ENCODE peak calls at places on chromosomes 7 and 10, in nine cellular contexts. N, U, I, C, R, W, L, O and T are unnamed samples.

GRCh38 chr7:95501261-95501816 is 15.6 kb downstream of the ASB4 start:
- DNase-seq in I (no peak), U (no peak), W (no peak), C (no peak), N (peak), L (no peak), R (peak), O (no peak), T (no peak)

GRCh38 chr10:89373916-89374711 is 3.7 kb upstream of the IFIT1B start:
- DNase-seq in O (peak), N (peak), W (no peak), C (peak), R (peak), U (no peak), I (no peak), L (peak), T (peak)

GRCh38 chr10:80410578-80411145 is 2.3 kb downstream of the PRXL2A start:
- DNase-seq in R (no peak), I (no peak), W (no peak), L (peak), O (no peak), N (no peak), C (no peak), U (no peak), T (no peak)

GRCh38 chr10:9877978-9878377 is 1139.7 kb upstream of the CELF2 start:
- DNase-seq in N (no peak), R (no peak), C (no peak), U (no peak), I (no peak), W (no peak), L (no peak), O (no peak), T (no peak)

GRCh38 chr7:130894146-130895005 is 160.4 kb upstream of the KLF14 start:
- DNase-seq in I (no peak), O (peak), U (no peak), W (no peak), L (no peak), C (peak), R (peak), N (peak), T (peak)

GRCh38 chr7:76223286-76223972 is 21.7 kb downstream of the SRRM3 start:
- DNase-seq in U (no peak), L (no peak), R (peak), N (no peak), C (no peak), I (no peak), W (no peak), O (no peak), T (no peak)

GRCh38 chr7:26280097-26280496 is 11.6 kb upstream of the SNX10 start:
- DNase-seq in N (no peak), W (no peak), O (no peak), I (no peak), R (no peak), C (no peak), L (no peak), U (no peak), T (no peak)

GRCh38 chr7:39735903-39736302 is 112.5 kb downstream of the RALA start:
- DNase-seq in I (no peak), W (no peak), U (no peak), R (no peak), C (no peak), N (peak), L (no peak), O (no peak), T (no peak)

GRCh38 chr7:150343225-150343624 is 1.8 kb upstream of the RARRES2 start:
- DNase-seq in U (no peak), W (no peak), R (peak), I (no peak), O (no peak), C (no peak), L (no peak), N (no peak), T (no peak)

GRCh38 chr7:45642044-45642443 is 67.9 kb downstream of the ADCY1 start:
- DNase-seq in W (no peak), L (no peak), C (no peak), U (no peak), R (no peak), I (no peak), N (no peak), O (no peak), T (no peak)

GRCh38 chr7:157851501-157852067 is 514.8 kb downstream of the DNAJB6 start:
- DNase-seq in U (no peak), O (peak), L (peak), R (no peak), C (peak), W (no peak), N (peak), I (peak), T (peak)

GRCh38 chr10:101122270-101123084 is 8.6 kb upstream of the TLX1 start:
- DNase-seq in C (no peak), U (no peak), W (no peak), N (no peak), I (no peak), L (no peak), R (no peak), O (no peak), T (peak)

GRCh38 chr7:46226860-46227259 is 305.8 kb upstream of the IGFBP3 start:
- DNase-seq in L (no peak), O (no peak), C (no peak), W (no peak), R (peak), N (no peak), I (no peak), U (no peak), T (no peak)

GRCh38 chr7:8305625-8306388 is 43.8 kb upstream of the ICA1 start:
- DNase-seq in U (no peak), O (no peak), L (no peak), W (no peak), R (no peak), C (no peak), I (no peak), N (no peak), T (no peak)

GRCh38 chr10:43387678-43388032 is 16.2 kb downstream of the FXYD4 start:
- DNase-seq in R (no peak), W (no peak), L (no peak), U (no peak), I (no peak), N (no peak), C (no peak), O (peak), T (no peak)

GRCh38 chr7:135536160-135536559 is 21.6 kb upstream of the NUP205 start:
- DNase-seq in L (no peak), R (peak), C (peak), O (no peak), I (no peak), U (no peak), W (no peak), N (peak), T (no peak)

GRCh38 chr10:62527019-62527827 is 153.1 kb downstream of the ZNF365 start:
- DNase-seq in C (no peak), L (peak), U (no peak), I (no peak), O (no peak), W (no peak), R (no peak), N (no peak), T (no peak)

GRCh38 chr7:144158861-144159260 is 24.4 kb upstream of the CTAGE4 start:
- DNase-seq in I (no peak), U (no peak), L (no peak), O (no peak), R (peak), W (no peak), C (no peak), N (no peak), T (no peak)

GRCh38 chr7:17787257-17787656 is 153.0 kb downstream of the SNX13 start:
- DNase-seq in N (no peak), I (no peak), R (no peak), O (no peak), L (no peak), U (no peak), W (no peak), C (no peak), T (no peak)

GRCh38 chr10:62175256-62175655 is 93.4 kb downstream of the RTKN2 start:
- DNase-seq in N (no peak), L (no peak), C (no peak), U (no peak), R (no peak), W (no peak), I (no peak), O (no peak), T (no peak)

GRCh38 chr10:109974509-109975191 is 33.1 kb upstream of the ADD3 start:
- DNase-seq in I (no peak), W (no peak), R (no peak), L (no peak), C (no peak), N (peak), O (no peak), U (no peak), T (peak)

GRCh38 chr7:95263803-95264202 is 60.5 kb downstream of the PON1 start:
- DNase-seq in I (no peak), R (no peak), W (no peak), U (no peak), O (no peak), N (no peak), L (no peak), C (no peak), T (no peak)

GRCh38 chr7:108002726-108003590 is at the start of gene LAMB1:
- DNase-seq in I (peak), N (peak), W (no peak), U (no peak), L (peak), O (peak), C (peak), R (peak), T (peak)

GRCh38 chr7:108000875-108001758 is 1.8 kb downstream of the LAMB1 start:
- DNase-seq in U (no peak), C (no peak), I (peak), R (no peak), O (peak), L (peak), N (no peak), W (no peak), T (peak)

GRCh38 chr7:107999814-108000560 is 3.0 kb downstream of the LAMB1 start:
- DNase-seq in C (no peak), R (no peak), W (no peak), O (no peak), L (no peak), I (no peak), N (peak), U (no peak), T (no peak)

GRCh38 chr7:108003591-108003935 is 602 bp upstream of the LAMB1 start:
- DNase-seq in C (no peak), I (no peak), L (no peak), N (no peak), U (no peak), R (no peak), O (no peak), W (no peak), T (no peak)

DNA sequence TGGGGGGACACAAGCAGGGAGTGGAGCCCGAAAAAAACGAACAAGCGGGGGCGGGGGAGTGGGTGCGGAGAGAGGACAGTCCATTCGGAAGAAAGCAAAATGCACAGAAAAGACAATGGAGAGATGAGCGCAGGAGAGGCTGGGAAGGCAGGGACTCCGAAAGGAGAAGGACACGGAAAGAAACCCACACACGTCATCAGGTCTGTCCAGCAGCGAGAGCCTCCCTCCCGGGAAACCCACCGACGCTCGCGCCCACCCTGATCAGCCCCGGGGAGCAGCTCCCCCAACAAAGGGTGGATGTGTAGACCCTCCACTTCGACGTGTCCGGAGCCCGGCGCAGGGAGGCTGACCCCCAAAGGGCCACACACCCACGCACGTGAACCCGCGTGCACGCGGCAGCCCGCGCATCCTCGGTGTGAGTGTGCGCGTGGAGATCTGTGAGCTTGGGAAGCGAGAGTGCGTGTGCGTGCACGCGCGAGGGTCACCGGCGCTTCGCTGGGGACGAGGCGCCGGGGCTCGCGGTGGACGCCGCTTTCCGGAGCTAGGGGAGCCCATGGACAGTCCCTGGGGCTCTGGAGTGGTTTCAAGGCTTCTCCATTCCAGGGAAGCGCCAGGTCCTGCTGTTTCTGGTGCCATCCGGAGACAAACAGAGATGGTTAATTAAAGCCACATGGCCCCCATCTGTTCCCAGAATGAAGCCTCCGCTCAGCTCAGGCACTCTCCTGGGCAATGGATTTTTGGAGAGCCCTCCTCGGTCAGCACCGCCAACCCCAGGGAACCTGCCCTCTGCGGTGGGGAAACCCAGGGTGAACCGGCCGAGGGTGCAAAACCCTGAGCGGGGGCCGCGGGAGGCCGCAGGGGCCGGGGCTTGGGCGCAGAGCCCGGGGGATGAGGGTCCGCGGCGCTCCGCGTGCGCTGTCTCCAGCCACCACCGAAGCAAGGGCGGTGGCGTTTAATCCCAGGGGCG is 919 bp downstream of the LAMB1 start:
- DNase-seq in L (peak), W (no peak), I (peak), C (no peak), N (no peak), O (peak), R (no peak), U (no peak), T (peak)
- H3K4me3 ChIP-seq in L (peak), W (peak), I (peak), C (peak), N (peak), O (peak), R (peak), U (peak), T (peak)

DNA sequence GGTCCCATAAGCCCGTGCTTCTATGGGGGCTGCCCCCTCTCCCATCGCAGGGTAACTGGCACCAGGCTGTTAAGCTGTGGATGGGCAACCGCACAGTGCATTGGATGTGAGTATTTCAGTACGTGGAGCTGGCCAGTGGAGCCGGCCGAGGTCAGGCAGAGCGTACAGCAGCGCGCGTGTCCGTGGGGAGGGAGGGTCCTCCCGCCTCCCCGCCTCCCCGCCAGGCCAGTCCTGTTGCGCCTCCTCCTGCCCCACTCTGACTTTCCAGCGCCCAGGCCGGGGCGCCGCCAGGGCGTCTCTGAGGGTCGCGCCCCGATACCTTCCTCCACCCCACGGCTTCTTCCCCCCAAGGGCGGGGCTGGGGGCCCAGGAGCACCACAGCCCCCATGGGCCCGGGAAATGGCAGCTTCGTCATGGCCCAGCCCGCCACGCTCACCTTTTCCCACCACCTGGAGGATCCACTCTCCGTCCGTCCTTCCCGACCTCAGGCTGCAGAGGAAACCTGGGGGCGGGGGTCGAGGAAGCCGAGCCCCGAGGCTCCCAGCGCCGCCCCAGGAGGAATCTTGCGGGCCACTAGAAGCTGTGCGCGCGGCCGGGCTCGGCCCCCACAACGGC is 924 bp upstream of the PFKP start:
- DNase-seq in I (peak), U (no peak), O (no peak), C (no peak), N (no peak), L (no peak), R (no peak), W (no peak), T (no peak)
- H3K4me3 ChIP-seq in I (peak), U (peak), O (peak), C (peak), N (peak), L (peak), R (no peak), W (peak), T (peak)

DNA sequence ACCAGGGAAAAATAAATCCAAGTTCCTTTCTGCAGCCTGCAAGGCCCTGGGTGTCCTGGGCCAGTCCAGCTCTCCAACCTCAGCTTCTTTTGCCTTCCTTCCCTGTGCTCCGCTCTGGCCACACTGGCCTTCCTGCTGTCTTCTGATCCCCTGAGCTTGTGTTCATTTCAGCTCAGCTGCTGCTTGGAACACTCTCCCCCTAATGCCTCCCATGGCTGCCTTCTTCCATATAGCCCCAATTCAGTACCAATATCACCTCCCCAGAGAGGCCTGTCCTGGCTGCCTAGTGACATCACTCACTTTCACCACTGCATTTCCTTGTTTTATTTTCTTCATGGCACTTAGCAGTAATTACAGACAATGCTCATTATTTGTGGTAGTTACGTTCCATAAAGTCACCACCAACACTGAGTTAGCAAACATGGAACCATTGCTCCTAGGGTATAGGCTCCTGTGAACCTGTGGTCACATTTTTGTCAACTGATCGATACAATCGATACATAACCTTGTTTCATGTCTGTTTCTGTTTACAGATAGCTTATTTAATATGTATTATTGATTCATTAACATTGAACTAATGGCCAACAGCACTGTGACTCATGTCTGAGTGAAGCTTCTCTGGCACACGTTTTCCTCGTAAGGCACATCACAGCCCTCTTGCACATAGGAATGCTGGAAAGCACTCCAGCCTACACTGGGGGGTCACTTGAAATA is 26.7 kb downstream of the GHRHR start:
- DNase-seq in C (no peak), R (no peak), U (no peak), N (no peak), O (no peak), W (no peak), L (no peak), I (no peak), T (no peak)
- H3K4me3 ChIP-seq in C (no peak), R (no peak), U (no peak), N (no peak), O (no peak), W (no peak), L (no peak), I (no peak), T (no peak)

GRCh38 chr7:141748401-141748800 is 10.2 kb downstream of the SSBP1 start:
- DNase-seq in W (no peak), U (no peak), N (peak), R (no peak), I (no peak), L (no peak), O (no peak), C (no peak), T (no peak)
- H3K4me3 ChIP-seq in W (no peak), U (no peak), N (no peak), R (no peak), I (no peak), L (no peak), O (no peak), C (no peak), T (no peak)

GRCh38 chr10:118243907-118244306 is 98.2 kb downstream of the FAM204A start:
- DNase-seq in I (no peak), W (no peak), N (no peak), O (no peak), C (no peak), U (no peak), L (no peak), R (no peak), T (no peak)

GRCh38 chr10:118241229-118242137 is 100.6 kb downstream of the FAM204A start:
- DNase-seq in R (peak), L (peak), I (peak), C (peak), U (peak), O (peak), W (peak), N (peak), T (peak)

GRCh38 chr10:118249714-118250113 is 92.4 kb downstream of the FAM204A start:
- DNase-seq in W (no peak), R (no peak), I (no peak), C (no peak), N (no peak), O (no peak), U (no peak), L (no peak), T (no peak)

GRCh38 chr10:118251791-118252190 is 90.3 kb downstream of the FAM204A start:
- DNase-seq in N (peak), I (no peak), L (no peak), U (no peak), O (no peak), C (no peak), W (no peak), R (no peak), T (no peak)

GRCh38 chr10:118246340-118247247 is 95.5 kb downstream of the FAM204A start:
- DNase-seq in I (peak), U (no peak), L (no peak), N (no peak), C (no peak), W (no peak), O (no peak), R (no peak), T (no peak)
- H3K4me3 ChIP-seq in I (peak), U (no peak), L (no peak), N (no peak), C (no peak), W (no peak), O (no peak), R (no peak), T (no peak)

GRCh38 chr10:128063736-128064614 is 62.2 kb downstream of the MKI67 start:
- DNase-seq in C (no peak), L (no peak), W (no peak), I (no peak), N (no peak), U (no peak), O (no peak), R (no peak), T (no peak)
- H3K4me3 ChIP-seq in C (no peak), L (no peak), W (no peak), I (no peak), N (no peak), U (no peak), O (no peak), R (no peak), T (no peak)

DNA sequence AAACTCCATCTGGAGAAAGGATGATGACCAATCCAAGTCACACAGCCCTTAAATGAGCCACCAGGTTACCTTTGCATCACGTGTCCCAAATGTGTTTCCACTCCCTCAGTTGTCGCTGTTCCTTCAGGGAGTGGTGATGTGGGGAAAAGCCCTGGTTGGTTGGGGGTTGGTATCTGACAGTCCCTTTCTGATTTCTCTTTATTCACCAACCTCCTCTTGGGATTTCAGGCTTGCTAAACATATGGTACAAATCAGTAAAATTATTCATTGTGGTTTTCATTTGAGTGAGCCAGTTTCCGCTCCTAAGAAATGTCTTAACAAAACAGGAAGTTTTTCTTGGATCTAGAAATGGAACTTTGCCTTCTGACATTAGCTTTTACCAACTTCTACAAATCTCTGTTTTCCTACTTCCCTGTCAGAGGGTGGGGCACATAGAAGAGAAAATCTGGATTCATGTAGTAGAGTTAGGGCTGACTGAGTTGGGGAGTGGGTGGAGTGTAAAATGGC is 40.0 kb upstream of the KMT2E start:
- DNase-seq in N (peak), W (no peak), R (no peak), U (peak), L (no peak), I (no peak), O (no peak), C (no peak), T (no peak)
- H3K4me3 ChIP-seq in N (peak), W (no peak), R (no peak), U (no peak), L (no peak), I (no peak), O (no peak), C (no peak), T (no peak)

GRCh38 chr10:3749597-3750351 is 35.2 kb downstream of the KLF6 start:
- DNase-seq in C (no peak), O (peak), U (no peak), W (peak), L (no peak), R (no peak), N (peak), I (no peak), T (no peak)
- H3K4me3 ChIP-seq in C (peak), O (no peak), U (no peak), W (no peak), L (no peak), R (no peak), N (no peak), I (no peak), T (peak)

GRCh38 chr7:1086588-1087461 is 1.1 kb upstream of the GPER1 start:
- DNase-seq in L (peak), C (peak), O (peak), W (no peak), N (peak), R (no peak), U (no peak), I (peak), T (peak)
- H3K4me3 ChIP-seq in L (peak), C (peak), O (no peak), W (peak), N (peak), R (no peak), U (peak), I (peak), T (peak)